ENCODE peak calls at places on chromosomes 6 and 20, in nine cellular contexts. K, C, Q, E, I, O, J, D and G are unnamed samples.

GRCh38 chr6:23499549-23499948 is 626.5 kb upstream of the NRSN1 start:
- DNase-seq in E (no peak), K (no peak), Q (no peak), J (no peak), O (no peak), D (no peak), C (no peak), I (no peak), G (no peak)

GRCh38 chr6:13908955-13909381 is 15.8 kb upstream of the RNF182 start:
- DNase-seq in O (peak; percentile 48), K (peak; percentile 72), E (no peak), D (peak; percentile 34), J (no peak), I (peak; percentile 72), C (peak; percentile 55), Q (peak; percentile 55), G (peak; percentile 71)

GRCh38 chr20:62345681-62346370 is 21.3 kb downstream of the LAMA5 start:
- DNase-seq in J (no peak), O (no peak), E (no peak), I (no peak), D (no peak), K (no peak), Q (no peak), C (no peak), G (no peak)

GRCh38 chr20:8693709-8694108 is 375.2 kb upstream of the PLCB4 start:
- DNase-seq in I (no peak), C (peak; percentile 72), J (no peak), K (peak; percentile 98), Q (peak; percentile 61), O (no peak), D (no peak), E (no peak), G (no peak)

GRCh38 chr20:46770330-46771194 is 61.1 kb downstream of the SLC2A10 start:
- DNase-seq in D (no peak), K (no peak), J (no peak), C (peak; percentile 39), O (no peak), Q (no peak), I (peak; percentile 33), E (no peak), G (no peak)

GRCh38 chr6:1623769-1624070 is 14.0 kb downstream of the FOXC1 start:
- DNase-seq in Q (no peak), J (no peak), C (no peak), O (no peak), K (no peak), D (peak; percentile 7), I (no peak), E (no peak), G (no peak)

GRCh38 chr6:149484733-149485700 is at the start of gene ZC3H12D:
- DNase-seq in E (no peak), D (peak; percentile 59), C (peak; percentile 84), K (peak; percentile 78), I (peak; percentile 20), O (peak; percentile 25), Q (no peak), J (peak; percentile 43), G (peak; percentile 85)

GRCh38 chr6:26240157-26240980 is 124.6 kb upstream of the BTN3A2 start:
- DNase-seq in E (peak; percentile 32), J (no peak), D (peak; percentile 35), K (peak; percentile 92), Q (no peak), I (no peak), O (no peak), C (no peak), G (peak; percentile 69)

GRCh38 chr6:112571886-112572285 is 224.8 kb downstream of the RFPL4B start:
- DNase-seq in E (no peak), D (no peak), C (no peak), Q (no peak), K (peak; percentile 75), J (no peak), O (no peak), I (no peak), G (no peak)

GRCh38 chr6:130129781-130130246 is 92.9 kb downstream of the SAMD3 start:
- DNase-seq in K (peak; percentile 28), I (no peak), Q (peak; percentile 18), J (no peak), D (no peak), C (no peak), O (no peak), E (no peak), G (no peak)

GRCh38 chr6:157627195-157627966 is 195.7 kb upstream of the SNX9 start:
- DNase-seq in J (no peak), O (no peak), I (no peak), K (no peak), D (no peak), E (no peak), Q (no peak), C (no peak), G (no peak)